ENCODE peak calls at places on chromosome 9, in five cellular contexts. H is NCI-H345, F is EH, M is psoas muscle, J is colonic mucosa. N is an unnamed sample.

GRCh38 chr9:77712533-77713130 is 64.5 kb upstream of the GNA14 start:
- DNase-seq in H (no peak), F (peak), M (no peak), J (no peak), N (no peak)

GRCh38 chr9:88291853-88292252 is 96.4 kb upstream of the SPIN1 start:
- DNase-seq in H (no peak), F (no peak), M (no peak), J (no peak), N (no peak)

GRCh38 chr9:109409998-109410397 is 88.1 kb downstream of the PTPN3 start:
- DNase-seq in H (no peak), F (no peak), M (no peak), J (no peak), N (no peak)

GRCh38 chr9:94916956-94917355 is 190.5 kb downstream of the AOPEP start:
- DNase-seq in H (peak), F (no peak), M (no peak), J (no peak), N (no peak)

GRCh38 chr9:126693428-126693931 is 79.8 kb downstream of the LMX1B start:
- DNase-seq in H (no peak), F (no peak), M (no peak), J (no peak), N (no peak)

GRCh38 chr9:114471157-114471556 is 34.1 kb downstream of the WHRN start:
- DNase-seq in H (no peak), F (no peak), M (no peak), J (no peak), N (no peak)

GRCh38 chr9:130260816-130261765 is 4.5 kb upstream of the HMCN2 start:
- DNase-seq in H (no peak), F (no peak), M (no peak), J (no peak), N (no peak)

GRCh38 chr9:114282926-114283325 is 40.0 kb upstream of the ORM1 start:
- DNase-seq in H (no peak), F (peak), M (no peak), J (no peak), N (peak)

GRCh38 chr9:108297025-108297424 is 558.8 kb downstream of the ACTL7B start:
- DNase-seq in H (no peak), F (peak), M (peak), J (no peak), N (peak)

GRCh38 chr9:33510264-33511183 is 13.5 kb upstream of the ANKRD18B start:
- DNase-seq in H (peak), F (peak), M (peak), J (peak), N (peak)

GRCh38 chr9:123999668-124000067 is 11.9 kb upstream of the LHX2 start:
- DNase-seq in H (no peak), F (no peak), M (no peak), J (no peak), N (no peak)

GRCh38 chr9:137740311-137740710 is 121.5 kb downstream of the EHMT1 start:
- DNase-seq in H (peak), F (peak), M (no peak), J (no peak), N (no peak)

GRCh38 chr9:23693374-23693773 is 132.7 kb downstream of the ELAVL2 start:
- DNase-seq in H (no peak), F (no peak), M (no peak), J (no peak), N (no peak)

GRCh38 chr9:14908221-14909206 is 1.7 kb downstream of the FREM1 start:
- DNase-seq in H (peak), F (no peak), M (no peak), J (no peak), N (no peak)

GRCh38 chr9:94980947-94981632 is 254.6 kb downstream of the AOPEP start:
- DNase-seq in H (no peak), F (no peak), M (no peak), J (no peak), N (peak)

GRCh38 chr9:98287383-98287782 is 31.9 kb upstream of the TBC1D2 start:
- DNase-seq in H (no peak), F (no peak), M (no peak), J (no peak), N (peak)

GRCh38 chr9:26175264-26175663 is 497.0 kb upstream of the TUSC1 start:
- DNase-seq in H (no peak), F (peak), M (no peak), J (no peak), N (no peak)

GRCh38 chr9:6904366-6904765 is 146.6 kb downstream of the KDM4C start:
- DNase-seq in H (no peak), F (no peak), M (no peak), J (no peak), N (no peak)

GRCh38 chr9:81459591-81459990 is 229.8 kb downstream of the TLE1 start:
- DNase-seq in H (no peak), F (no peak), M (no peak), J (no peak), N (no peak)

GRCh38 chr9:13971910-13972655 is 341.9 kb downstream of the NFIB start:
- DNase-seq in H (no peak), F (no peak), M (no peak), J (no peak), N (no peak)

GRCh38 chr9:114733814-114734213 is 51.8 kb upstream of the TEX48 start:
- DNase-seq in H (no peak), F (peak), M (no peak), J (no peak), N (no peak)

GRCh38 chr9:38208206-38208901 is 139.3 kb upstream of the SHB start:
- DNase-seq in H (no peak), F (no peak), M (no peak), J (no peak), N (no peak)

GRCh38 chr9:114906922-114907571 is 23.3 kb downstream of the TNFSF8 start:
- DNase-seq in H (peak), F (peak), M (no peak), J (no peak), N (peak)

GRCh38 chr9:97808972-97809371 is 44.1 kb upstream of the FOXE1 start:
- DNase-seq in H (peak), F (peak), M (no peak), J (no peak), N (no peak)

GRCh38 chr9:136686794-136687711 is at the start of gene AGPAT2:
- DNase-seq in H (peak), F (peak), M (peak), J (peak), N (peak)

GRCh38 chr9:133957328-133957727 is 34.8 kb downstream of the VAV2 start:
- DNase-seq in H (no peak), F (no peak), M (no peak), J (no peak), N (no peak)

N was measured in SK-MEL-5.